ENCODE peak calls at places on chromosomes 6 and 20, in four cellular contexts. O, V, E and Z are unnamed samples.

GRCh38 chr6:17096657-17097056 is 5.2 kb upstream of the STMND1 start:
- DNase-seq in O (no peak), V (no peak), E (no peak), Z (no peak)

GRCh38 chr6:169101981-169102380 is 151.7 kb downstream of the THBS2 start:
- DNase-seq in O (no peak), V (no peak), E (no peak), Z (no peak)

GRCh38 chr6:118542184-118542952 is 5.7 kb upstream of the PLN start:
- DNase-seq in O (no peak), V (no peak), E (no peak), Z (peak; percentile 52)

GRCh38 chr6:63635165-63635562 is 438 bp upstream of the PHF3 start:
- DNase-seq in O (no peak), V (no peak), E (no peak), Z (no peak)

GRCh38 chr6:142387997-142388815 is 86.4 kb downstream of the ADGRG6 start:
- DNase-seq in O (no peak), V (peak; percentile 72), E (no peak), Z (peak; percentile 72)

GRCh38 chr6:169253745-169254238 is at the start of gene THBS2:
- DNase-seq in O (no peak), V (peak; percentile 6), E (peak; percentile 27), Z (no peak)

GRCh38 chr20:47784599-47785320 is 521 bp downstream of the SULF2 start:
- DNase-seq in O (peak; percentile 38), V (peak; percentile 64), E (no peak), Z (no peak)

GRCh38 chr20:40763646-40764295 is 74.7 kb upstream of the MAFB start:
- DNase-seq in O (no peak), V (no peak), E (no peak), Z (no peak)

GRCh38 chr6:127186889-127187288 is 68.4 kb downstream of the RSPO3 start:
- DNase-seq in O (peak; percentile 60), V (no peak), E (no peak), Z (peak; percentile 11)

DNA sequence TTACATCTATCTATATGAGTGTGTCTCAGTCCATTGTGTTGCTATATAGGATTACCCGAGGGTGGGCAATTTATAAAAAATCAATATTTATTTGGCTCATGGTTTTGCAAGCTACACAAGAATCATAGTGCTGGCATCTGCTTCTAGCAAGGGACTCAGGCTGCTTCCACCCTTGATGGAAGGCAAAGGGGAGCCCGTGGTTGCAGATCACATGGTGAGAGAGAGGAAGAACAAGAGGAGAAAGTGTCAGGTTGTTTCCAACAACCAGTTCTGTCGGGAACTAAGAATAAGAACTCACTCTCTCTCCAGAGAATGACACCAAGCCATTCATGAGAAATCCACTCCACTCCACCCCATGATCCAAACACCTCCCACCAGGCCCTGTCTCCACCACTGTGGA is 48.2 kb upstream of the TENT5A start:
- DNase-seq in O (no peak), V (no peak), E (no peak), Z (no peak)
- H2BK12ac ChIP-seq in O (no peak overlapping the region), V (no peak overlapping the region), E (no peak overlapping the region), Z (no peak overlapping the region)

DNA sequence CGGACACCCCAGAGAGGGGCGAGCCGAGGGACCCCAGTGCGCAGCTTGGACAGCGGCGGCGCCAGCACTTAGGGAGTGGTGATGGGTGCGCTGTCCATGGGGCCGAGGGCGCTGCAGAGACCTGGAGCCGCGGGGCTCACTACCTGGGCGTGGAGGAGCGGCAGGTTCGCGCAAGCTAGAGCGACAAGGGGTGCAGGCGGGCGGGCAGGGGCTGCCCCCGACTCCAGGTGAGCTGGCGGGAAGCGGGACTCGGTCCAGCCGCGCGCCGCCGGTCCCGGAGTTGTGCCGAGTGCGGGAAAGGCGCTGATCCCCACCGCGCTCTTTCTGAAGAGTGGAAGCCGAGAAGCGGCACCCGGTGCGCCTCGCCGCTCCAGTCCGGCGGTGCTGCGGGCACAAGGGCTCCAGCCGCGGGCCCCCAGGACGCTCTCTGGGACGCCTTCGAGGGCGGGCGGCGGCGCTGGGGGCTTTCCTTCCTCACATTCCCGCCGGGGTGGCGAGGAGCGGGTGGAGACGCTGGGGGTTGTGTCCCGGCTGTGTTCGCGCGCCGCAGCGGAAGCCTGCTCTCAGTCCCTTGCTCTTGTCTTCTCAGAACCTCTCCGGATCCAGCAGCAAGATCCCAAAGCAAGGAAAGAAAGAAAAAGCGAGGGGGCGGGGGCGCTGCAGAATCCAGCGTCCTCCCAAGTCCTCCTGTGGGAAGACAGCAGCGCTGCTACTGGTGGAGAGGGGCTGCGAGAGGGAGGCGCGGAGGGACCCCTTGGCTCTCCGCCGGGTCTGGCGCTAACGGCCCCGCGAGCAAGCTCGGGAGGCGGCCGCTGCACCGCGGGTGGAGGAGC is at the start of gene B3GAT2:
- DNase-seq in O (peak; percentile 64), V (peak; percentile 41), E (peak; percentile 50), Z (peak; percentile 12)
- H2AFZ ChIP-seq in O (no peak within 1 kb of the TSS), V (peak within 1 kb of the TSS; percentile 74), E (peak within 1 kb of the TSS; percentile 99), Z (peak within 1 kb of the TSS; percentile 26)

GRCh38 chr6:53546256-53546655 is 1.4 kb upstream of the GCLC start:
- DNase-seq in O (no peak), V (no peak), E (no peak), Z (no peak)

GRCh38 chr6:53544500-53545308 is at the start of gene GCLC:
- DNase-seq in O (peak; percentile 95), V (peak; percentile 97), E (peak; percentile 96), Z (peak; percentile 92)

GRCh38 chr6:53541900-53542299 is 3.0 kb downstream of the GCLC start:
- DNase-seq in O (no peak), V (no peak), E (no peak), Z (no peak)

GRCh38 chr6:53543341-53544010 is 1.4 kb downstream of the GCLC start:
- DNase-seq in O (no peak), V (peak; percentile 53), E (no peak), Z (no peak)

GRCh38 chr6:53544050-53544499 is 826 bp downstream of the GCLC start:
- DNase-seq in O (no peak), V (peak; percentile 45), E (peak; percentile 27), Z (peak; percentile 60)
- H2BK12ac ChIP-seq in O (no peak overlapping the region), V (no peak overlapping the region), E (peak overlapping the region; percentile 95), Z (peak overlapping the region; percentile 3)

DNA sequence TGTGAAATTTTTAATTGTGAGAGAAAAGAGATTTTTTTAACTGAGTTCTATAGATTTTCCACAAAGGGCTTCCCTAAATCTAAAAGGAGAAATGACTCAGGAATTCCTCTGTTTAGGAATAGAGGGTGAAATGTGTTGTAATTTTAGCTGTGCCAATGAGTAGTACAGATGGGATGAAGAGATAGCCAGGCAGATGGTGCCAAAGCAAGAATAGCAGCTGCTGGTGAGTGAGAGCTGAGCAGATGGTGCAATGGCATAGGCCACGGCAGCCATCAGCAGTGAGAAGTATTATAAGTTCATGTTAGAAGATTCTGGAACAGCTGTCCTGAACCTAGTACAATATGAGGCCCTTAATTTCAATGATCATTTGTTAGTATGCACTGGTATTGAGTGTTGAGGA is 40.2 kb upstream of the CRISP1 start:
- DNase-seq in O (no peak), V (peak; percentile 1), E (no peak), Z (peak; percentile 26)
- H2AFZ ChIP-seq in O (no peak overlapping the region), V (no peak overlapping the region), E (no peak overlapping the region), Z (no peak overlapping the region)

GRCh38 chr20:16860914-16861313 is 112.8 kb downstream of the OTOR start:
- DNase-seq in O (no peak), V (no peak), E (no peak), Z (no peak)
- H2BK12ac ChIP-seq in O (no peak overlapping the region), V (no peak overlapping the region), E (no peak overlapping the region), Z (no peak overlapping the region)